ENCODE peak calls at places on chromosomes 6 and 20, in four cellular contexts. One of them, this sample, is unnamed.

GRCh38 chr20:44629542-44629941 is 22.0 kb downstream of the ADA start:
- DNase-seq in heart right ventricle: no peak
- DNase-seq in colonic mucosa: no peak
- DNase-seq in left lung: no peak
- DNase-seq in this sample: no peak

GRCh38 chr6:155418017-155418749 is 37.5 kb downstream of the NOX3 start:
- DNase-seq in heart right ventricle: peak; percentile 48
- DNase-seq in colonic mucosa: peak; percentile 22
- DNase-seq in left lung: peak; percentile 46
- DNase-seq in this sample: peak; percentile 76

GRCh38 chr6:159982726-159983506 is 14.0 kb downstream of the IGF2R start:
- DNase-seq in heart right ventricle: no peak
- DNase-seq in colonic mucosa: no peak
- DNase-seq in left lung: no peak
- DNase-seq in this sample: no peak

GRCh38 chr6:36817864-36818263 is 21.4 kb downstream of the CPNE5 start:
- DNase-seq in heart right ventricle: no peak
- DNase-seq in colonic mucosa: no peak
- DNase-seq in left lung: no peak
- DNase-seq in this sample: no peak

GRCh38 chr6:1406306-1407058 is 17.1 kb downstream of the FOXF2 start:
- DNase-seq in heart right ventricle: no peak
- DNase-seq in colonic mucosa: no peak
- DNase-seq in left lung: no peak
- DNase-seq in this sample: no peak

GRCh38 chr6:108748063-108748462 is 100.2 kb upstream of the ARMC2 start:
- DNase-seq in heart right ventricle: no peak
- DNase-seq in colonic mucosa: no peak
- DNase-seq in left lung: no peak
- DNase-seq in this sample: peak; percentile 21

GRCh38 chr6:38586992-38587391 is 52.7 kb downstream of the BTBD9 start:
- DNase-seq in heart right ventricle: no peak
- DNase-seq in colonic mucosa: no peak
- DNase-seq in left lung: no peak
- DNase-seq in this sample: no peak

GRCh38 chr20:33239979-33240736 is 4.4 kb downstream of the BPIFA1 start:
- DNase-seq in heart right ventricle: no peak
- DNase-seq in colonic mucosa: no peak
- DNase-seq in left lung: no peak
- DNase-seq in this sample: no peak

GRCh38 chr6:130849501-130850039 is 22.4 kb downstream of the SMLR1 start:
- DNase-seq in heart right ventricle: no peak
- DNase-seq in colonic mucosa: no peak
- DNase-seq in left lung: no peak
- DNase-seq in this sample: no peak

GRCh38 chr6:36917541-36918193 is 31.9 kb downstream of the C6orf89 start:
- DNase-seq in heart right ventricle: no peak
- DNase-seq in colonic mucosa: no peak
- DNase-seq in left lung: peak; percentile 50
- DNase-seq in this sample: peak; percentile 83

GRCh38 chr6:42404494-42404893 is 47.2 kb downstream of the TRERF1 start:
- DNase-seq in heart right ventricle: peak; percentile 22
- DNase-seq in colonic mucosa: peak; percentile 80
- DNase-seq in left lung: no peak
- DNase-seq in this sample: no peak

GRCh38 chr20:10716855-10717254 is 43.1 kb upstream of the JAG1 start:
- DNase-seq in heart right ventricle: no peak
- DNase-seq in colonic mucosa: no peak
- DNase-seq in left lung: no peak
- DNase-seq in this sample: no peak

GRCh38 chr6:100001915-100002388 is 7.9 kb upstream of the MCHR2 start:
- DNase-seq in heart right ventricle: peak; percentile 12
- DNase-seq in colonic mucosa: peak; percentile 21
- DNase-seq in left lung: no peak
- DNase-seq in this sample: no peak

GRCh38 chr20:3158968-3159431 is 665 bp downstream of the FASTKD5 start:
- DNase-seq in heart right ventricle: no peak
- DNase-seq in colonic mucosa: no peak
- DNase-seq in left lung: no peak
- DNase-seq in this sample: no peak

GRCh38 chr6:47300417-47300816 is 9.3 kb downstream of the TNFRSF21 start:
- DNase-seq in heart right ventricle: no peak
- DNase-seq in colonic mucosa: no peak
- DNase-seq in left lung: no peak
- DNase-seq in this sample: no peak

GRCh38 chr6:8195040-8195713 is 92.8 kb upstream of the EEF1E1 start:
- DNase-seq in heart right ventricle: no peak
- DNase-seq in colonic mucosa: no peak
- DNase-seq in left lung: no peak
- DNase-seq in this sample: no peak

GRCh38 chr6:134534708-134535149 is 216.8 kb upstream of the SGK1 start:
- DNase-seq in heart right ventricle: no peak
- DNase-seq in colonic mucosa: no peak
- DNase-seq in left lung: no peak
- DNase-seq in this sample: no peak

GRCh38 chr20:32483351-32484220 is 101.5 kb downstream of the NOL4L start:
- DNase-seq in heart right ventricle: peak; percentile 58
- DNase-seq in colonic mucosa: peak; percentile 80
- DNase-seq in left lung: peak; percentile 74
- DNase-seq in this sample: peak; percentile 84

GRCh38 chr6:36033935-36034334 is 6.3 kb downstream of the MAPK14 start:
- DNase-seq in heart right ventricle: no peak
- DNase-seq in colonic mucosa: no peak
- DNase-seq in left lung: no peak
- DNase-seq in this sample: no peak

GRCh38 chr6:44272999-44273566 is 2.8 kb downstream of the TMEM151B start:
- DNase-seq in heart right ventricle: no peak
- DNase-seq in colonic mucosa: no peak
- DNase-seq in left lung: no peak
- DNase-seq in this sample: no peak

GRCh38 chr6:111061493-111061892 is 25.8 kb upstream of the SLC16A10 start:
- DNase-seq in heart right ventricle: no peak
- DNase-seq in colonic mucosa: no peak
- DNase-seq in left lung: no peak
- DNase-seq in this sample: no peak

GRCh38 chr6:67914419-67914818 is 720.7 kb upstream of the ADGRB3 start:
- DNase-seq in heart right ventricle: no peak
- DNase-seq in colonic mucosa: no peak
- DNase-seq in left lung: no peak
- DNase-seq in this sample: no peak

GRCh38 chr20:38208088-38208487 is 43.0 kb upstream of the TGM2 start:
- DNase-seq in heart right ventricle: no peak
- DNase-seq in colonic mucosa: no peak
- DNase-seq in left lung: no peak
- DNase-seq in this sample: no peak

GRCh38 chr6:133964052-133964451 is 11.0 kb downstream of the TBPL1 start:
- DNase-seq in heart right ventricle: no peak
- DNase-seq in colonic mucosa: no peak
- DNase-seq in left lung: no peak
- DNase-seq in this sample: no peak

GRCh38 chr6:28727559-28728211 is 196.1 kb downstream of the TRIM27 start:
- DNase-seq in heart right ventricle: no peak
- DNase-seq in colonic mucosa: no peak
- DNase-seq in left lung: no peak
- DNase-seq in this sample: no peak

GRCh38 chr6:140957334-140957733 is 1175.4 kb upstream of the GJE1 start:
- DNase-seq in heart right ventricle: no peak
- DNase-seq in colonic mucosa: no peak
- DNase-seq in left lung: no peak
- DNase-seq in this sample: no peak

GRCh38 chr6:28118217-28118616 is 6.2 kb upstream of the ZSCAN16 start:
- DNase-seq in heart right ventricle: no peak
- DNase-seq in colonic mucosa: no peak
- DNase-seq in left lung: no peak
- DNase-seq in this sample: no peak

DNA sequence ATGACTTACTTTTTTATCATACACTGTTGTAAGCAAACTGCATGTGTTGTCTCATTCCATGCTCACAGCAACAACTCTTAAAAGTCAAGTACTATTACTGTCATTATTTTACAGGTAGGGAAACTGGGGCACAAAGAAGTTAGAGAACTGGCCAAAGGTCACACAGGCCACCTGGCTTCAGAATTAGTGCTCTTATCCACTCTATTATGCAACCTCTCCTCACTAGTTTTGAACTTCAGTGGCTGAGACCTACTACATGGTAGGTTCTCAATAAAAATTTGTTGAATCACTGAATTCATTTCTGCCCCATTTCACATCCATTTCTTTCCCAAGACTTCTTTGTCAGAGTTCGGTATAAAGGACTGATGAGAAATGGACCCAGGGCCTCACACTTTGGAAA is 2.3 kb upstream of the BTN3A3 start:
- DNase-seq in heart right ventricle: no peak
- DNase-seq in colonic mucosa: no peak
- DNase-seq in left lung: no peak
- DNase-seq in this sample: no peak
- H3K27ac ChIP-seq in heart right ventricle: no peak overlapping the region
- H3K27ac ChIP-seq in colonic mucosa: no peak overlapping the region
- H3K27ac ChIP-seq in left lung: no peak overlapping the region
- H3K27ac ChIP-seq in this sample: no peak overlapping the region

GRCh38 chr6:127519469-127519785 is 292 bp upstream of the MTCL3 start:
- DNase-seq in heart right ventricle: no peak
- DNase-seq in colonic mucosa: no peak
- DNase-seq in left lung: no peak
- DNase-seq in this sample: no peak
- H3K4me3 ChIP-seq in heart right ventricle: peak overlapping the region; percentile 38
- H3K4me3 ChIP-seq in colonic mucosa: no peak overlapping the region
- H3K4me3 ChIP-seq in left lung: no peak overlapping the region
- H3K4me3 ChIP-seq in this sample: no peak overlapping the region

GRCh38 chr20:21710863-21711431 is 5.5 kb downstream of the PAX1 start:
- DNase-seq in heart right ventricle: no peak
- DNase-seq in colonic mucosa: no peak
- DNase-seq in left lung: no peak
- DNase-seq in this sample: no peak
- H3K27me3 ChIP-seq in heart right ventricle: peaks cover 98% of the 10 kb centered on the region
- H3K27me3 ChIP-seq in colonic mucosa: peaks cover 69% of the 10 kb centered on the region
- H3K27me3 ChIP-seq in left lung: peaks cover 95% of the 10 kb centered on the region
- H3K27me3 ChIP-seq in this sample: no peaks in the 10 kb centered on the region

DNA sequence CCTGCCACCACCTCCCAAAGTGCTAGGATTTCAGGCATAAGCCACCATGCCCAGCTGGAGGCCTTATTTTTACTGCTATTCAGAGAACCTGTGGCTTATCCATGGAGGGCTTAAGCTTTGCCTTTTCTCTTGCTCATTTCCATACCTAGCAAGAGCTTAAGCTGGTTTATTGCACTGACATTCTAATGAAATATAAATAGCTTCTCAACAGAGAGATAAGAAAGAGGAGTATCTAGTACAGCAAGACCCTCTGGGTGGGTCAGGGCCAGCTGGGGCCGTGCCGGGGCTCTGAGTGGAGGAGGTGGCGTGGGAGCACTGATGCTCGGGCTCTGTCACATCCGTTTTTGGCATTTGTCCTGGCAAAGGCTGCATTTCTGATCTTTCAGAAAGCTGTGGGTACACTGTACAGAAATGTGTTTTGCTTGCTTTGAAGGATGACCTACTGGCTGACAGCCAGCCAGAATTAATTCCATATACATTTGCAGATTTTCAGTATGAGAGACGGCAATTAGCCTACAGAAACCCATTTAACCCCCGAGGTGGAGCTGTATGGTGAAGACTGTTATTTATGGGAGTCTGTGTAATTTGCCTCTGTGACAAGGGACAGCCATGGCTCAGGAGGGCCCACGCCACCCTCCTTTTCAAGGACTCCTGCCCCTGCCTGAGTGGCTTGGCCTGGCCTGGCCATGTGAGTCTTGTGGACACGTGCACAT is 181.6 kb upstream of the AKAP12 start:
- DNase-seq in heart right ventricle: no peak
- DNase-seq in colonic mucosa: peak; percentile 6
- DNase-seq in left lung: no peak
- DNase-seq in this sample: no peak
- H3K27ac ChIP-seq in heart right ventricle: no peak overlapping the region
- H3K27ac ChIP-seq in colonic mucosa: no peak overlapping the region
- H3K27ac ChIP-seq in left lung: no peak overlapping the region
- H3K27ac ChIP-seq in this sample: no peak overlapping the region